ENCODE peak calls at places on chromosomes 1 and 21, in five cellular contexts. T, B, P, W and Q are unnamed samples.

GRCh38 chr21:43639470-43640178 is 19.7 kb downstream of the HSF2BP start:
- DNase-seq in T (no peak), B (no peak), W (no peak), P (peak), Q (no peak)

GRCh38 chr1:70071597-70071996 is 133.8 kb downstream of the LRRC40 start:
- DNase-seq in B (no peak), T (no peak), P (no peak), W (no peak), Q (no peak)

GRCh38 chr21:38012700-38013099 is 96.4 kb upstream of the KCNJ6 start:
- DNase-seq in P (no peak), W (no peak), B (no peak), T (no peak), Q (no peak)

GRCh38 chr1:31699341-31699891 is 4.4 kb downstream of the COL16A1 start:
- DNase-seq in B (no peak), P (no peak), W (peak), T (no peak), Q (no peak)

GRCh38 chr1:213415686-213416380 is 364.8 kb downstream of the RPS6KC1 start:
- DNase-seq in P (no peak), T (no peak), W (no peak), B (no peak), Q (no peak)

GRCh38 chr1:9792156-9793042 is 31.4 kb downstream of the CLSTN1 start:
- DNase-seq in P (no peak), B (no peak), T (peak), W (peak), Q (peak)

GRCh38 chr1:153533689-153534201 is 2.0 kb downstream of the S100A6 start:
- DNase-seq in T (no peak), B (peak), W (no peak), P (peak), Q (no peak)

GRCh38 chr1:228276901-228277490 is 69.2 kb downstream of the OBSCN start:
- DNase-seq in B (no peak), T (peak), P (no peak), W (no peak), Q (no peak)

GRCh38 chr1:179151908-179152682 is 70.2 kb downstream of the TOR3A start:
- DNase-seq in P (peak), B (no peak), T (no peak), W (no peak), Q (no peak)

GRCh38 chr21:25872271-25872670 is 137.5 kb downstream of the GABPA start:
- DNase-seq in B (no peak), T (peak), P (no peak), W (no peak), Q (no peak)

GRCh38 chr1:244387415-244387814 is 64.3 kb downstream of the ADSS2 start:
- DNase-seq in B (no peak), P (no peak), W (no peak), T (peak), Q (no peak)

GRCh38 chr21:34039678-34040382 is 33.5 kb upstream of the MRPS6 start:
- DNase-seq in B (no peak), W (no peak), P (no peak), T (peak), Q (no peak)

GRCh38 chr1:93908394-93909145 is 660 bp downstream of the GCLM start:
- DNase-seq in B (no peak), P (peak), W (no peak), T (peak), Q (peak)

GRCh38 chr1:26459573-26460031 is 12.6 kb upstream of the HMGN2 start:
- DNase-seq in T (no peak), P (no peak), B (no peak), W (peak), Q (no peak)

GRCh38 chr1:156583821-156584622 is 4.5 kb downstream of the TTC24 start:
- DNase-seq in P (peak), W (peak), B (peak), T (peak), Q (peak)

GRCh38 chr1:32972814-32973428 is 8.3 kb upstream of the RNF19B start:
- DNase-seq in B (no peak), T (peak), P (no peak), W (peak), Q (peak)

GRCh38 chr1:155085504-155086181 is 7.0 kb downstream of the EFNA3 start:
- DNase-seq in B (no peak), T (peak), P (no peak), W (peak), Q (peak)

GRCh38 chr1:85315789-85316188 is 39.4 kb upstream of the BCL10 start:
- DNase-seq in W (no peak), P (no peak), B (no peak), T (no peak), Q (no peak)

GRCh38 chr21:27034796-27035195 is 67.9 kb upstream of the ADAMTS5 start:
- DNase-seq in T (no peak), P (no peak), W (no peak), B (no peak), Q (no peak)

GRCh38 chr1:1965546-1965945 is 38.0 kb downstream of the CFAP74 start:
- DNase-seq in P (no peak), W (no peak), B (no peak), T (no peak), Q (no peak)

GRCh38 chr1:4838231-4838630 is 183.8 kb downstream of the AJAP1 start:
- DNase-seq in W (no peak), B (no peak), P (no peak), T (no peak), Q (no peak)

GRCh38 chr21:30979054-30979453 is 59.2 kb downstream of the KRTAP19-8 start:
- DNase-seq in W (no peak), T (no peak), B (no peak), P (no peak), Q (no peak)

DNA sequence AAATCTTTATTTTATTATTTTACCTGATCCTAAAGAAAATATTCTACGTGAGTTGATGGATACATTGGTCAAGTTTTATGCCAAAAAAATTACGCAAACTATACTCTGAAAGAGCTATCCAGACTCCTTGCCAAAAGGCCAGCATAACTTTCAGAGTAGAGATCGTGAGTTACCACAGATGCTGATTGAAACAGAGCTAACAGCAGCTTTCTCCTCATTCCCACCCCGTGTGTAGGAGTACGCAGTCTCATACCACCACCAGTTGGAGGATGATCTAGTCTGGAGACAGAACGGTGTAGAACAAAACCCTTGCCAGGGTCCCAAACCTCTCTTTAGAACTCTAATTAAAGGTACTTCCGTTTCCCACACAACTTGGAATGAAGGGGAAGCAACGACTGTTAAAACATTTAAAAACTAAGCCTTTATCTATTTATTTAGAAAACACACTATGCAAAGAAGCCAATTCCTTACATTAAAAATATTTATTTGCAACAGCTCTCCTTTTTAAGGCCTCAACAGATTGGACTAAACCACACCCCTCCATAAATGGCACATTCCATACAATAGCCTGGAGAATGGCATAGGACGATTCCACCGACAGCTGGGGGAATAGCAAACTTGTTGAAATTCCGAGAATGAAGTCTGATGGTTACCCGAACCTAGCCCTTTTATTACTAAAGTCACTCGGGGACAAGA is 1.4 kb downstream of the NUCKS1 start:
- DNase-seq in T (no peak), W (peak), P (peak), B (no peak), Q (no peak)
- TF ChIP-seq JUND in T (no peak), W (no peak), P (no peak), B (no peak), Q (no peak)

DNA sequence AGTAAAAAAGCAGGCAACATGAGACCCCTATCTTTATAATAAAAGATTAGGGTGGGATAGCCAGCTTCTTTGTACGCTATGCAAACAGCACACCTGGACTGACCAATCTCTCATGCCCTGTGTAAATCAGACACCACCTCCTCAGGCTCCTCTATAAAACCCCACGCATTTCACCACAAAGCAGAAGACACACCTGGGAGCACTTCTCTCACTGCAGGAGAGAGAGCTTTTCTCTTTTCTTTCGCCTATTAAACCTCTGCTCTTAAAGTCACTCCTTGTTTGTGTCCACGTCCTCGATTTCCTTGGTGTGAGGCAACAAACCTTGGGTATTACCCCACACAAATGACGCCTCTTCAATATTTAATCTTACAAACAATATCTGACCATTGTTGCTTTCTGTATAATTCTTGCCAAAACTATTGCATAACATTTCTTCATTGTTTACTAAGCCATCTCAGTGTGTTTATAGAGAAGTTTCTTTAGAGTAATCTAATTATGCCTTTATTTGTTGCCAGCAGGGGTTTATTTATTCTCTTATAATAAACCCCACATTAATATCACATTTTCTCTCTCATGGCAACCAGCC is 31.6 kb upstream of the NUF2 start:
- DNase-seq in P (no peak), W (no peak), T (no peak), B (no peak), Q (no peak)
- TF ChIP-seq JUND in P (no peak), W (no peak), T (no peak), B (no peak), Q (no peak)

DNA sequence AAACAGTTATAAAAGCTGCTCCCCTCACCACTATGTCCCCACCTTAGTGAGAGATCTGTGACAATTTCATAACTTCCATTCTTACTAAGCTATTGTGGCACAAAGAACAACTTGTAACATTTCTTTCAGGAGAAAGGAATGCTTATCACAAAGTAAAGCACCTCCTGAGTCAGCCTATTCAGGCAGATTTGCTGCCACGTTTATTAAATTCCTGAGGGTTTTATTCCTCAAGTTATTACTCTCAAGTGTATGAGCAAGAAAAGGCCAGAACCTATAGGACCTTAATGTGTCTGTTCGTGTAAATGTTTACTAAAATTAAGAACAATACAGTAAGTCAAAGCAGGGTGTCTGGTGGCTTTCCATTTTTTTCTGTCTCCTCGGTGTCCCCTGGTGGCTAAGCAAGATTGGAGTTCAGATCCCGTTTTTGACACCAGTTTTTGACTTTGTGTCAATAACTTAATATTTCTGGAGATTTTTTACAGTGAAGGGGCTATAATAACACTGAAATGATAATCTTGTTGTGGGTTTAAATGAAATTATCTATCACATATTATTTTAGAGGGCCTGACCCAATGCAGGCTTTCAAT is 1539.6 kb downstream of the BRINP3 start:
- DNase-seq in T (no peak), W (no peak), B (peak), P (no peak), Q (no peak)
- TF ChIP-seq JUND in T (no peak), W (no peak), B (no peak), P (no peak), Q (no peak)

GRCh38 chr1:57007472-57007871 is 41.7 kb upstream of the C8B start:
- DNase-seq in W (peak), B (no peak), T (no peak), P (no peak), Q (no peak)
- TF ChIP-seq JUND in W (no peak), B (no peak), T (no peak), P (no peak), Q (no peak)

GRCh38 chr1:199945591-199945990 is 81.9 kb upstream of the NR5A2 start:
- DNase-seq in W (no peak), T (no peak), P (no peak), B (no peak), Q (no peak)
- TF ChIP-seq JUND in W (no peak), T (no peak), P (no peak), B (no peak), Q (no peak)

GRCh38 chr21:15749045-15749867 is 19.5 kb downstream of the USP25 start:
- DNase-seq in T (no peak), B (no peak), P (peak), W (no peak), Q (no peak)
- TF ChIP-seq JUND in T (no peak), B (no peak), P (no peak), W (no peak), Q (no peak)

DNA sequence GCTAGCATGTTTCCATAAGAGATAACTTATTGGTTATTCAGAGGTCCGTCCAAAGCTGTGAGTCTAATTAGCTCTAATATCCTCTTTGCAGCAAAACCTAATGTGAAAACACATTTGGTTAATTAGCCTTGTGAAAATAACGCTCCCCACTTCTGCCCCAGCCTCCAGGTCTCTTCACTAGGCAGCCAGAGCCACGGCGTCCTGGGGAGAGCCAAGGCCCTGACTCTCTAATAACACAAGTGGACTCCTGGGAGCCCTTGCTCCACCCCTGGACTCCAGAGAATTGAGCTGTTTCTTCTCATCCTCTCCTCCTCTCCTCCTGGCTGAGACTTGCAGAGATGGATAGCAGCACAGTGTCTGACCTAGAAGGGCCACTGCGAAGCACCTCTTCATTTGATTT is 78.8 kb downstream of the CCDC185 start:
- DNase-seq in P (no peak), T (no peak), W (no peak), B (no peak), Q (no peak)
- TF ChIP-seq JUND in P (no peak), T (no peak), W (no peak), B (no peak), Q (no peak)